ENCODE peak calls at places on chromosomes 13 and 19, in six cellular contexts. Q is AG10803, H is GM23248, D is fibroblast of the aortic adventitia, F is SW 1271, X is activated T-cell treated with anti-CD3 and anti-CD28 coated beads for 1 hour. N is an unnamed sample.

GRCh38 chr19:16200038-16200775 is 2.5 kb downstream of the AP1M1 start:
- DNase-seq in Q (peak; percentile 78), X (no peak), D (peak; percentile 66), F (no peak), H (peak; percentile 69), N (no peak)

GRCh38 chr19:13884726-13885591 is 8.0 kb downstream of the NANOS3 start:
- DNase-seq in H (no peak), F (no peak), D (no peak), X (no peak), Q (no peak), N (no peak)

GRCh38 chr13:76523740-76524382 is 362.3 kb downstream of the KCTD12 start:
- DNase-seq in H (no peak), Q (no peak), D (no peak), F (no peak), X (no peak), N (no peak)

GRCh38 chr19:40612831-40613668 is 11.9 kb downstream of the LTBP4 start:
- DNase-seq in F (no peak), X (peak; percentile 66), D (no peak), H (peak; percentile 61), Q (no peak), N (no peak)

GRCh38 chr13:50459658-50460057 is 383.8 kb downstream of the DLEU7 start:
- DNase-seq in X (no peak), D (no peak), H (no peak), F (no peak), Q (no peak), N (no peak)

GRCh38 chr19:9945319-9945966 is 9.1 kb upstream of the OLFM2 start:
- DNase-seq in Q (peak; percentile 100), X (no peak), F (no peak), H (peak; percentile 99), D (peak; percentile 99), N (no peak)

GRCh38 chr19:4816388-4817165 is 14.9 kb downstream of the TICAM1 start:
- DNase-seq in H (no peak), D (no peak), F (no peak), X (no peak), Q (no peak), N (no peak)

GRCh38 chr19:38381138-38381537 is 6.7 kb downstream of the GGN start:
- DNase-seq in F (no peak), X (no peak), D (no peak), H (no peak), Q (no peak), N (no peak)

GRCh38 chr13:94280357-94280756 is 199.1 kb downstream of the DCT start:
- DNase-seq in Q (no peak), X (no peak), F (no peak), H (no peak), D (no peak), N (no peak)

GRCh38 chr19:55165952-55166529 is 372 bp downstream of the DNAAF3 start:
- DNase-seq in D (peak; percentile 74), F (peak; percentile 61), Q (peak; percentile 74), X (no peak), H (peak; percentile 87), N (peak; percentile 98)

GRCh38 chr19:33406521-33407139 is 33.1 kb downstream of the CEBPG start:
- DNase-seq in H (peak; percentile 55), D (peak; percentile 59), F (no peak), X (peak; percentile 64), Q (peak; percentile 37), N (peak; percentile 38)

GRCh38 chr19:54035215-54036178 is 28.2 kb downstream of the VSTM1 start:
- DNase-seq in X (no peak), F (peak; percentile 54), Q (peak; percentile 93), H (peak; percentile 94), D (peak; percentile 91), N (no peak)

GRCh38 chr13:108495686-108496363 is 133.6 kb upstream of the MYO16 start:
- DNase-seq in D (no peak), X (no peak), F (no peak), H (no peak), Q (no peak), N (no peak)

GRCh38 chr13:61136101-61136500 is 279.5 kb downstream of the PCDH20 start:
- DNase-seq in Q (no peak), D (no peak), H (no peak), F (no peak), X (no peak), N (no peak)

GRCh38 chr13:44697058-44697457 is 120.9 kb upstream of the TSC22D1 start:
- DNase-seq in H (no peak), F (no peak), D (no peak), X (no peak), Q (peak; percentile 60), N (no peak)

GRCh38 chr19:12293771-12294307 is 844 bp downstream of the ZNF44 start:
- DNase-seq in H (peak; percentile 84), F (peak; percentile 45), D (peak; percentile 58), X (peak; percentile 36), Q (peak; percentile 54), N (peak; percentile 76)

GRCh38 chr13:44371421-44371820 is 2.2 kb upstream of the SERP2 start:
- DNase-seq in D (no peak), H (no peak), Q (no peak), F (no peak), X (no peak), N (no peak)

GRCh38 chr19:38930776-38931761 is at the start of gene MRPS12:
- DNase-seq in D (peak; percentile 99), F (peak; percentile 90), Q (peak; percentile 99), H (peak; percentile 100), X (peak; percentile 94), N (peak; percentile 100)

GRCh38 chr13:79874396-79875360 is 393.7 kb downstream of the NDFIP2 start:
- DNase-seq in Q (peak; percentile 11), D (no peak), F (no peak), X (no peak), H (peak; percentile 41), N (no peak)

N was measured in SW480.